ENCODE peak calls at places on chromosomes 2 and 18, in ten cellular contexts. One of them, this sample, is unnamed.

GRCh38 chr2:64537991-64538390 is 13.9 kb downstream of the AFTPH start:
- DNase-seq in cerebellar cortex: no peak
- DNase-seq in NCI-H1092 treated with DMSO at 0.1 percent for 48 hours: no peak
- DNase-seq in T follicular helper cell: no peak
- DNase-seq in IMR-90: peak
- DNase-seq in AML-193: no peak
- DNase-seq in GM12865: no peak
- DNase-seq in LoVo: no peak
- DNase-seq in stimulated activated CD4-positive, alpha-beta T cell treated with anti-CD3 and anti-CD28 coated beads, Interleukin-4, amount 100 ng/mL, for 1 hour: no peak
- DNase-seq in glomerular endothelial cell: no peak
- DNase-seq in this sample: no peak

GRCh38 chr2:175002547-175003274 is 2.5 kb downstream of the CHN1 start:
- DNase-seq in cerebellar cortex: no peak
- DNase-seq in NCI-H1092 treated with DMSO at 0.1 percent for 48 hours: peak
- DNase-seq in T follicular helper cell: no peak
- DNase-seq in IMR-90: no peak
- DNase-seq in AML-193: no peak
- DNase-seq in GM12865: no peak
- DNase-seq in LoVo: no peak
- DNase-seq in stimulated activated CD4-positive, alpha-beta T cell treated with anti-CD3 and anti-CD28 coated beads, Interleukin-4, amount 100 ng/mL, for 1 hour: no peak
- DNase-seq in glomerular endothelial cell: no peak
- DNase-seq in this sample: peak

GRCh38 chr2:210626849-210627248 is 70.5 kb downstream of the CPS1 start:
- DNase-seq in cerebellar cortex: no peak
- DNase-seq in NCI-H1092 treated with DMSO at 0.1 percent for 48 hours: no peak
- DNase-seq in T follicular helper cell: no peak
- DNase-seq in IMR-90: peak
- DNase-seq in AML-193: no peak
- DNase-seq in GM12865: peak
- DNase-seq in LoVo: no peak
- DNase-seq in stimulated activated CD4-positive, alpha-beta T cell treated with anti-CD3 and anti-CD28 coated beads, Interleukin-4, amount 100 ng/mL, for 1 hour: no peak
- DNase-seq in glomerular endothelial cell: no peak
- DNase-seq in this sample: no peak

GRCh38 chr2:147792966-147793617 is 51.7 kb upstream of the ACVR2A start:
- DNase-seq in cerebellar cortex: no peak
- DNase-seq in NCI-H1092 treated with DMSO at 0.1 percent for 48 hours: no peak
- DNase-seq in T follicular helper cell: no peak
- DNase-seq in IMR-90: peak
- DNase-seq in AML-193: no peak
- DNase-seq in GM12865: no peak
- DNase-seq in LoVo: no peak
- DNase-seq in stimulated activated CD4-positive, alpha-beta T cell treated with anti-CD3 and anti-CD28 coated beads, Interleukin-4, amount 100 ng/mL, for 1 hour: no peak
- DNase-seq in glomerular endothelial cell: no peak
- DNase-seq in this sample: no peak

GRCh38 chr18:3211236-3211992 is 8.4 kb downstream of the MYOM1 start:
- DNase-seq in cerebellar cortex: no peak
- DNase-seq in NCI-H1092 treated with DMSO at 0.1 percent for 48 hours: no peak
- DNase-seq in T follicular helper cell: no peak
- DNase-seq in IMR-90: peak
- DNase-seq in AML-193: no peak
- DNase-seq in GM12865: no peak
- DNase-seq in LoVo: no peak
- DNase-seq in stimulated activated CD4-positive, alpha-beta T cell treated with anti-CD3 and anti-CD28 coated beads, Interleukin-4, amount 100 ng/mL, for 1 hour: no peak
- DNase-seq in glomerular endothelial cell: no peak
- DNase-seq in this sample: peak

GRCh38 chr2:54206596-54206995 is 49.4 kb downstream of the TSPYL6 start:
- DNase-seq in cerebellar cortex: peak
- DNase-seq in NCI-H1092 treated with DMSO at 0.1 percent for 48 hours: peak
- DNase-seq in T follicular helper cell: no peak
- DNase-seq in IMR-90: peak
- DNase-seq in AML-193: peak
- DNase-seq in GM12865: peak
- DNase-seq in LoVo: peak
- DNase-seq in stimulated activated CD4-positive, alpha-beta T cell treated with anti-CD3 and anti-CD28 coated beads, Interleukin-4, amount 100 ng/mL, for 1 hour: no peak
- DNase-seq in glomerular endothelial cell: peak
- DNase-seq in this sample: peak

GRCh38 chr2:162038676-162039075 is 35.3 kb downstream of the DPP4 start:
- DNase-seq in cerebellar cortex: no peak
- DNase-seq in NCI-H1092 treated with DMSO at 0.1 percent for 48 hours: no peak
- DNase-seq in T follicular helper cell: no peak
- DNase-seq in IMR-90: no peak
- DNase-seq in AML-193: no peak
- DNase-seq in GM12865: no peak
- DNase-seq in LoVo: no peak
- DNase-seq in stimulated activated CD4-positive, alpha-beta T cell treated with anti-CD3 and anti-CD28 coated beads, Interleukin-4, amount 100 ng/mL, for 1 hour: no peak
- DNase-seq in glomerular endothelial cell: no peak
- DNase-seq in this sample: no peak

GRCh38 chr2:100524331-100524730 is 38.5 kb upstream of the PDCL3 start:
- DNase-seq in cerebellar cortex: no peak
- DNase-seq in NCI-H1092 treated with DMSO at 0.1 percent for 48 hours: no peak
- DNase-seq in T follicular helper cell: no peak
- DNase-seq in IMR-90: peak
- DNase-seq in AML-193: no peak
- DNase-seq in GM12865: no peak
- DNase-seq in LoVo: no peak
- DNase-seq in stimulated activated CD4-positive, alpha-beta T cell treated with anti-CD3 and anti-CD28 coated beads, Interleukin-4, amount 100 ng/mL, for 1 hour: no peak
- DNase-seq in glomerular endothelial cell: no peak
- DNase-seq in this sample: no peak

GRCh38 chr2:237895544-237896506 is 36.4 kb downstream of the RAMP1 start:
- DNase-seq in cerebellar cortex: peak
- DNase-seq in NCI-H1092 treated with DMSO at 0.1 percent for 48 hours: peak
- DNase-seq in T follicular helper cell: no peak
- DNase-seq in IMR-90: no peak
- DNase-seq in AML-193: no peak
- DNase-seq in GM12865: no peak
- DNase-seq in LoVo: peak
- DNase-seq in stimulated activated CD4-positive, alpha-beta T cell treated with anti-CD3 and anti-CD28 coated beads, Interleukin-4, amount 100 ng/mL, for 1 hour: no peak
- DNase-seq in glomerular endothelial cell: no peak
- DNase-seq in this sample: peak

GRCh38 chr2:232633413-232634318 is at the start of gene EFHD1:
- DNase-seq in cerebellar cortex: peak
- DNase-seq in NCI-H1092 treated with DMSO at 0.1 percent for 48 hours: peak
- DNase-seq in T follicular helper cell: peak
- DNase-seq in IMR-90: peak
- DNase-seq in AML-193: no peak
- DNase-seq in GM12865: peak
- DNase-seq in LoVo: peak
- DNase-seq in stimulated activated CD4-positive, alpha-beta T cell treated with anti-CD3 and anti-CD28 coated beads, Interleukin-4, amount 100 ng/mL, for 1 hour: peak
- DNase-seq in glomerular endothelial cell: no peak
- DNase-seq in this sample: peak

GRCh38 chr2:28349546-28350165 is 43.0 kb upstream of the FOSL2 start:
- DNase-seq in cerebellar cortex: no peak
- DNase-seq in NCI-H1092 treated with DMSO at 0.1 percent for 48 hours: no peak
- DNase-seq in T follicular helper cell: no peak
- DNase-seq in IMR-90: no peak
- DNase-seq in AML-193: no peak
- DNase-seq in GM12865: no peak
- DNase-seq in LoVo: no peak
- DNase-seq in stimulated activated CD4-positive, alpha-beta T cell treated with anti-CD3 and anti-CD28 coated beads, Interleukin-4, amount 100 ng/mL, for 1 hour: no peak
- DNase-seq in glomerular endothelial cell: no peak
- DNase-seq in this sample: no peak

GRCh38 chr2:24650997-24651642 is 142.1 kb downstream of the PTRHD1 start:
- DNase-seq in cerebellar cortex: no peak
- DNase-seq in NCI-H1092 treated with DMSO at 0.1 percent for 48 hours: no peak
- DNase-seq in T follicular helper cell: no peak
- DNase-seq in IMR-90: no peak
- DNase-seq in AML-193: no peak
- DNase-seq in GM12865: no peak
- DNase-seq in LoVo: no peak
- DNase-seq in stimulated activated CD4-positive, alpha-beta T cell treated with anti-CD3 and anti-CD28 coated beads, Interleukin-4, amount 100 ng/mL, for 1 hour: no peak
- DNase-seq in glomerular endothelial cell: no peak
- DNase-seq in this sample: no peak

GRCh38 chr2:160221391-160222276 is 21.6 kb upstream of the ITGB6 start:
- DNase-seq in cerebellar cortex: no peak
- DNase-seq in NCI-H1092 treated with DMSO at 0.1 percent for 48 hours: no peak
- DNase-seq in T follicular helper cell: no peak
- DNase-seq in IMR-90: peak
- DNase-seq in AML-193: no peak
- DNase-seq in GM12865: no peak
- DNase-seq in LoVo: peak
- DNase-seq in stimulated activated CD4-positive, alpha-beta T cell treated with anti-CD3 and anti-CD28 coated beads, Interleukin-4, amount 100 ng/mL, for 1 hour: no peak
- DNase-seq in glomerular endothelial cell: no peak
- DNase-seq in this sample: no peak

GRCh38 chr2:88599527-88599926 is 27.7 kb downstream of the EIF2AK3 start:
- DNase-seq in cerebellar cortex: no peak
- DNase-seq in NCI-H1092 treated with DMSO at 0.1 percent for 48 hours: no peak
- DNase-seq in T follicular helper cell: no peak
- DNase-seq in IMR-90: no peak
- DNase-seq in AML-193: no peak
- DNase-seq in GM12865: no peak
- DNase-seq in LoVo: no peak
- DNase-seq in stimulated activated CD4-positive, alpha-beta T cell treated with anti-CD3 and anti-CD28 coated beads, Interleukin-4, amount 100 ng/mL, for 1 hour: no peak
- DNase-seq in glomerular endothelial cell: no peak
- DNase-seq in this sample: peak

GRCh38 chr2:26363323-26363722 is 16.7 kb upstream of the ADGRF3 start:
- DNase-seq in cerebellar cortex: no peak
- DNase-seq in NCI-H1092 treated with DMSO at 0.1 percent for 48 hours: no peak
- DNase-seq in T follicular helper cell: no peak
- DNase-seq in IMR-90: peak
- DNase-seq in AML-193: no peak
- DNase-seq in GM12865: no peak
- DNase-seq in LoVo: peak
- DNase-seq in stimulated activated CD4-positive, alpha-beta T cell treated with anti-CD3 and anti-CD28 coated beads, Interleukin-4, amount 100 ng/mL, for 1 hour: no peak
- DNase-seq in glomerular endothelial cell: no peak
- DNase-seq in this sample: no peak

GRCh38 chr18:35040638-35040987 is 600 bp upstream of the MAPRE2 start:
- DNase-seq in cerebellar cortex: no peak
- DNase-seq in NCI-H1092 treated with DMSO at 0.1 percent for 48 hours: no peak
- DNase-seq in T follicular helper cell: no peak
- DNase-seq in IMR-90: no peak
- DNase-seq in AML-193: no peak
- DNase-seq in GM12865: no peak
- DNase-seq in LoVo: no peak
- DNase-seq in stimulated activated CD4-positive, alpha-beta T cell treated with anti-CD3 and anti-CD28 coated beads, Interleukin-4, amount 100 ng/mL, for 1 hour: no peak
- DNase-seq in glomerular endothelial cell: no peak
- DNase-seq in this sample: no peak

GRCh38 chr2:128727914-128728313 is 409.2 kb upstream of the HS6ST1 start:
- DNase-seq in cerebellar cortex: no peak
- DNase-seq in NCI-H1092 treated with DMSO at 0.1 percent for 48 hours: no peak
- DNase-seq in T follicular helper cell: no peak
- DNase-seq in IMR-90: peak
- DNase-seq in AML-193: peak
- DNase-seq in GM12865: peak
- DNase-seq in LoVo: no peak
- DNase-seq in stimulated activated CD4-positive, alpha-beta T cell treated with anti-CD3 and anti-CD28 coated beads, Interleukin-4, amount 100 ng/mL, for 1 hour: no peak
- DNase-seq in glomerular endothelial cell: no peak
- DNase-seq in this sample: no peak

GRCh38 chr2:29528371-29528770 is 393.0 kb downstream of the ALK start:
- DNase-seq in cerebellar cortex: no peak
- DNase-seq in NCI-H1092 treated with DMSO at 0.1 percent for 48 hours: no peak
- DNase-seq in T follicular helper cell: no peak
- DNase-seq in IMR-90: no peak
- DNase-seq in AML-193: no peak
- DNase-seq in GM12865: no peak
- DNase-seq in LoVo: no peak
- DNase-seq in stimulated activated CD4-positive, alpha-beta T cell treated with anti-CD3 and anti-CD28 coated beads, Interleukin-4, amount 100 ng/mL, for 1 hour: no peak
- DNase-seq in glomerular endothelial cell: no peak
- DNase-seq in this sample: no peak

GRCh38 chr2:65231892-65232477 is 4.4 kb downstream of the ACTR2 start:
- DNase-seq in cerebellar cortex: no peak
- DNase-seq in NCI-H1092 treated with DMSO at 0.1 percent for 48 hours: no peak
- DNase-seq in T follicular helper cell: no peak
- DNase-seq in IMR-90: peak
- DNase-seq in AML-193: peak
- DNase-seq in GM12865: peak
- DNase-seq in LoVo: no peak
- DNase-seq in stimulated activated CD4-positive, alpha-beta T cell treated with anti-CD3 and anti-CD28 coated beads, Interleukin-4, amount 100 ng/mL, for 1 hour: no peak
- DNase-seq in glomerular endothelial cell: no peak
- DNase-seq in this sample: no peak

GRCh38 chr2:85998071-85998991 is 107.4 kb downstream of the POLR1A start:
- DNase-seq in cerebellar cortex: peak
- DNase-seq in NCI-H1092 treated with DMSO at 0.1 percent for 48 hours: no peak
- DNase-seq in T follicular helper cell: no peak
- DNase-seq in IMR-90: peak
- DNase-seq in AML-193: no peak
- DNase-seq in GM12865: no peak
- DNase-seq in LoVo: no peak
- DNase-seq in stimulated activated CD4-positive, alpha-beta T cell treated with anti-CD3 and anti-CD28 coated beads, Interleukin-4, amount 100 ng/mL, for 1 hour: no peak
- DNase-seq in glomerular endothelial cell: no peak
- DNase-seq in this sample: no peak

GRCh38 chr18:54742654-54743053 is 85.6 kb upstream of the RAB27B start:
- DNase-seq in cerebellar cortex: peak
- DNase-seq in NCI-H1092 treated with DMSO at 0.1 percent for 48 hours: no peak
- DNase-seq in T follicular helper cell: no peak
- DNase-seq in IMR-90: peak
- DNase-seq in AML-193: no peak
- DNase-seq in GM12865: no peak
- DNase-seq in LoVo: no peak
- DNase-seq in stimulated activated CD4-positive, alpha-beta T cell treated with anti-CD3 and anti-CD28 coated beads, Interleukin-4, amount 100 ng/mL, for 1 hour: no peak
- DNase-seq in glomerular endothelial cell: no peak
- DNase-seq in this sample: no peak

GRCh38 chr18:51666717-51667320 is 469.3 kb upstream of the MEX3C start:
- DNase-seq in cerebellar cortex: peak
- DNase-seq in NCI-H1092 treated with DMSO at 0.1 percent for 48 hours: peak
- DNase-seq in T follicular helper cell: no peak
- DNase-seq in IMR-90: no peak
- DNase-seq in AML-193: no peak
- DNase-seq in GM12865: no peak
- DNase-seq in LoVo: no peak
- DNase-seq in stimulated activated CD4-positive, alpha-beta T cell treated with anti-CD3 and anti-CD28 coated beads, Interleukin-4, amount 100 ng/mL, for 1 hour: no peak
- DNase-seq in glomerular endothelial cell: no peak
- DNase-seq in this sample: peak

GRCh38 chr2:135066710-135067109 is 14.6 kb downstream of the RAB3GAP1 start:
- DNase-seq in cerebellar cortex: no peak
- DNase-seq in NCI-H1092 treated with DMSO at 0.1 percent for 48 hours: no peak
- DNase-seq in T follicular helper cell: no peak
- DNase-seq in IMR-90: peak
- DNase-seq in AML-193: no peak
- DNase-seq in GM12865: no peak
- DNase-seq in LoVo: no peak
- DNase-seq in stimulated activated CD4-positive, alpha-beta T cell treated with anti-CD3 and anti-CD28 coated beads, Interleukin-4, amount 100 ng/mL, for 1 hour: no peak
- DNase-seq in glomerular endothelial cell: no peak
- DNase-seq in this sample: no peak